ENCODE peak calls at places on chromosome 22, in ten cellular contexts. U is osteoblast; J is neural progenitor cell; Q is RWPE2; G is SJCRH30; H is CD4-positive, CD25-positive, alpha-beta regulatory T cell; E is fibroblast of lung; B is effector memory CD4-positive, alpha-beta T cell; Z is tibial nerve; N is heart right ventricle. M is an unnamed sample. For H3K4me1, the result is how much of the 10 kb centered on the place peaks cover.

GRCh38 chr22:27615408-27615807 is 186.1 kb downstream of the MN1 start:
- DNase-seq in U (no peak), J (no peak), Q (no peak), G (no peak), H (no peak), E (no peak), B (no peak), Z (no peak), N (no peak), M (no peak)

GRCh38 chr22:44752285-44753188 is at the start of gene ARHGAP8:
- DNase-seq in U (peak), J (peak), Q (no peak), G (no peak), H (no peak), E (no peak), B (no peak), Z (no peak), N (no peak), M (no peak)

GRCh38 chr22:43474161-43475101 is 62.6 kb downstream of the MPPED1 start:
- DNase-seq in U (no peak), J (no peak), Q (no peak), G (no peak), H (no peak), E (no peak), B (no peak), Z (no peak), N (no peak), M (no peak)

GRCh38 chr22:44597616-44598015 is 99.6 kb upstream of the RTL6 start:
- DNase-seq in U (peak), J (peak), Q (no peak), G (peak), H (no peak), E (no peak), B (no peak), Z (no peak), N (no peak), M (no peak)

GRCh38 chr22:25777870-25778269 is 35.9 kb downstream of the MYO18B start:
- DNase-seq in U (peak), J (peak), Q (no peak), G (peak), H (no peak), E (peak), B (no peak), Z (peak), N (no peak), M (no peak)

GRCh38 chr22:19644314-19645223 is 69.7 kb upstream of the SEPTIN5 start:
- DNase-seq in U (peak), J (no peak), Q (no peak), G (no peak), H (no peak), E (no peak), B (no peak), Z (no peak), N (no peak), M (no peak)

GRCh38 chr22:20520093-20520511 is 12.7 kb downstream of the MED15 start:
- DNase-seq in U (peak), J (no peak), Q (no peak), G (no peak), H (no peak), E (peak), B (no peak), Z (no peak), N (no peak), M (no peak)

GRCh38 chr22:48869788-48870187 is 957.9 kb downstream of the BRD1 start:
- DNase-seq in U (no peak), J (no peak), Q (no peak), G (no peak), H (no peak), E (no peak), B (no peak), Z (no peak), N (no peak), M (no peak)

GRCh38 chr22:26892401-26893033 is 235.1 kb downstream of the MIAT start:
- DNase-seq in U (no peak), J (no peak), Q (no peak), G (peak), H (no peak), E (peak), B (no peak), Z (no peak), N (no peak), M (no peak)

GRCh38 chr22:41517172-41518047 is 26.9 kb downstream of the POLR3H start:
- DNase-seq in U (peak), J (peak), Q (no peak), G (peak), H (no peak), E (no peak), B (peak), Z (peak), N (peak), M (no peak)

GRCh38 chr22:50528682-50529415 is 963 bp downstream of the TYMP start:
- DNase-seq in U (peak), J (no peak), Q (no peak), G (no peak), H (no peak), E (no peak), B (no peak), Z (no peak), N (no peak), M (no peak)

GRCh38 chr22:10781571-10782403 is 4746.2 kb upstream of the OR11H1 start:
- DNase-seq in U (no peak), J (no peak), Q (no peak), G (no peak), H (no peak), E (no peak), B (no peak), Z (no peak), N (no peak), M (no peak)

GRCh38 chr22:48579035-48579914 is 1248.4 kb downstream of the BRD1 start:
- DNase-seq in U (no peak), J (peak), Q (no peak), G (peak), H (no peak), E (peak), B (no peak), Z (no peak), N (no peak), M (no peak)

GRCh38 chr22:41557401-41558240 is 3.2 kb upstream of the CSDC2 start:
- DNase-seq in U (peak), J (no peak), Q (no peak), G (peak), H (no peak), E (peak), B (no peak), Z (peak), N (peak), M (no peak)

GRCh38 chr22:49075150-49075549 is 752.5 kb downstream of the BRD1 start:
- DNase-seq in U (no peak), J (no peak), Q (no peak), G (no peak), H (no peak), E (no peak), B (no peak), Z (no peak), N (no peak), M (no peak)

GRCh38 chr22:40808018-40808841 is 10.9 kb downstream of the SLC25A17 start:
- DNase-seq in U (peak), J (no peak), Q (no peak), G (no peak), H (no peak), E (no peak), B (no peak), Z (no peak), N (no peak), M (no peak)

GRCh38 chr22:18103527-18104269 is 6.9 kb upstream of the TUBA8 start:
- DNase-seq in U (no peak), J (no peak), Q (no peak), G (no peak), H (no peak), E (no peak), B (no peak), Z (no peak), N (no peak), M (no peak)

GRCh38 chr22:50218153-50218995 is 17.6 kb downstream of the SELENOO start:
- DNase-seq in U (no peak), J (no peak), Q (peak), G (no peak), H (no peak), E (no peak), B (no peak), Z (no peak), N (no peak), M (no peak)

GRCh38 chr22:50238755-50239154 is 6.1 kb downstream of the TUBGCP6 start:
- DNase-seq in U (no peak), J (no peak), Q (no peak), G (no peak), H (no peak), E (no peak), B (no peak), Z (no peak), N (no peak), M (no peak)

GRCh38 chr22:19825904-19826618 is 28.6 kb downstream of the GNB1L start:
- DNase-seq in U (peak), J (no peak), Q (no peak), G (no peak), H (no peak), E (no peak), B (no peak), Z (no peak), N (no peak), M (no peak)

GRCh38 chr22:49302530-49302929 is 525.1 kb downstream of the BRD1 start:
- DNase-seq in U (no peak), J (no peak), Q (no peak), G (no peak), H (no peak), E (no peak), B (no peak), Z (no peak), N (no peak), M (no peak)

DNA sequence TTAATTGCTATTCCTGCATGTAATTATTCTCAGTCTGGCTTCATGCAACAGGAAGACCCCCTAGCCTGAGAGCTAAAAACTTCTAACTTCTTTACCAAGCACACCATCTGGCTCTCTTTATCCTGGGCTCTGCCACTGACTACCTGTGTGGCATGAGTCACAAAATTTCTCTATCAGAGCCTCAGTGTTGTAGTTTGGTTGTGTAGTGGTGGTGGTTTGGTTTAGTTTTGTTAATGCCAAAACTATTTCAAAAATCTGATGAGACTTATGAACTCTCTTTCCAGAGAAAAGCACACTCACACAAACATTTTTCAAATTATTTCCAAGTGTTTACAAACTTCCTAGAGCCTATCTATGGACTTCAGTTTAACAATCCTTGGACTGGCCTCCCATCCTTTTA is 7.5 kb upstream of the IL17RA start:
- DNase-seq in U (peak), J (no peak), Q (no peak), G (no peak), H (no peak), E (peak), B (no peak), Z (no peak), N (no peak), M (no peak)
- H3K4me1 ChIP-seq in U (under half), J (under half), Q (under half), G (under half), H (under half), E (under half), B (under half), Z (under half), N (under half), M (under half)

GRCh38 chr22:29885610-29886009 is 2.6 kb downstream of the MTMR3 start:
- DNase-seq in U (no peak), J (no peak), Q (no peak), G (no peak), H (no peak), E (no peak), B (no peak), Z (no peak), N (no peak), M (no peak)

GRCh38 chr22:29887358-29887757 is 4.4 kb downstream of the MTMR3 start:
- DNase-seq in U (no peak), J (no peak), Q (no peak), G (no peak), H (no peak), E (no peak), B (no peak), Z (no peak), N (no peak), M (no peak)

GRCh38 chr22:29883045-29883830 is at the start of gene MTMR3:
- DNase-seq in U (peak), J (peak), Q (peak), G (peak), H (peak), E (peak), B (peak), Z (peak), N (peak), M (peak)

GRCh38 chr22:29883831-29884139 is 811 bp downstream of the MTMR3 start:
- DNase-seq in U (no peak), J (no peak), Q (no peak), G (no peak), H (no peak), E (no peak), B (no peak), Z (no peak), N (no peak), M (no peak)

GRCh38 chr22:29886601-29887000 is 3.6 kb downstream of the MTMR3 start:
- DNase-seq in U (no peak), J (no peak), Q (no peak), G (no peak), H (no peak), E (no peak), B (no peak), Z (no peak), N (no peak), M (no peak)
- H3K4me1 ChIP-seq in U (under half), J (under half), Q (under half), G (under half), H (under half), E (under half), B (under half), Z (under half), N (under half), M (under half)

DNA sequence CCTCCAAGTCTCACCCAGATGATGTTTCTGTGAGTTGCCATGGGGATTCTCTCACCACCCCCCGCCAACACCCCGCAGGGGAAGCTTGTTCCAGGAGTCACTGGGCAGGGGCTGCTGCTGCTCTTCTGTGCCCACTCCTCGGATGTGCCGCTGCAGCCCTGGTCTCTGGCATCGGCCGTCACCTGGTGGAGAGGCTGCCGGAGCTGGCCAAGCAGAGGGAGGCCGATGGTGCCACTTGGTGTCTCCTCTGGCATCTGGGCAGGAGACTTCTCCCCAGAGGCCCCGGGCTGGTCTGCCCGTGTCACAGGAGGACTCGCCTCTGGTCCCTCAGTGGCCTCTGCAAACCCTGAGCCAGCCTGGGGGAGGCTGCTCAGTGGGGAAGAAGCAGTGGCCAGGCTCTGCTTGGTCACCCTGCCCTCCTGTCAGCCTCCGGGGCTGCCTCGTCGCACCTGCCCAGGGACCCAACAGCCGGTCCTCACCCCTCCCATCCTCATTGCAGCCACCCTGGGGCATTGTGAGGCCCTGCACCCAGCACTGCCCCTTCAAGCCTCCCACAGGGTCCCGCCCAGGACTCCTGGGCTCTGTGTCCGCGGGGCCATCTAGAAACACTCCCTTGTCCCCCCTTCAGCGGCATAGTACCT is 420 bp upstream of the ADORA2A start:
- DNase-seq in U (peak), J (no peak), Q (no peak), G (no peak), H (no peak), E (no peak), B (no peak), Z (no peak), N (no peak), M (peak)
- H3K4me1 ChIP-seq in U (under half), J (under half), Q (under half), G (under half), H (half or more), E (under half), B (half or more), Z (under half), N (under half), M (half or more)

GRCh38 chr22:46735747-46736608 is 2.1 kb downstream of the CERK start:
- DNase-seq in U (peak), J (peak), Q (no peak), G (no peak), H (no peak), E (peak), B (no peak), Z (no peak), N (no peak), M (no peak)
- H3K4me1 ChIP-seq in U (under half), J (under half), Q (under half), G (under half), H (half or more), E (under half), B (half or more), Z (under half), N (half or more), M (half or more)

DNA sequence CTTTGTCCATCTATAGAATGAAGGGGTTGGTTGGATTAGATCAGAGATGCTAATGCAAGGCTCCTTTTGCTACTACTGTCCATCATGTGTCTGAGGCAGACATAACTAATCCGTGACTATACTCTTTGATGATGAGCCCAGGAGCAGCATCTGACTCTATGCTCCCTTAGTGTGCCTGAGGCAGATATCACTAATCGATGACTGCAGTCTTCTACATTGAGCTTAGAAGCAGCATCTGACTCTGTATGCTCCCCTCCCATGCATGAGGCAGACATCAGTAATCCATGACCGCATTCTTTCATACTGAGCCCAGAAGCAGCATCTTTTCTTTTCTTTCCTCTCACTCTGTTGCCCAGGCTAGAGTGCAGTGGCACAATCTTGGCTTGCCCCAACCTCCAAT is 4.2 kb downstream of the TCN2 start:
- DNase-seq in U (peak), J (no peak), Q (no peak), G (no peak), H (no peak), E (no peak), B (no peak), Z (no peak), N (no peak), M (no peak)
- H3K4me1 ChIP-seq in U (under half), J (under half), Q (under half), G (under half), H (under half), E (under half), B (under half), Z (under half), N (under half), M (under half)

GRCh38 chr22:38291201-38291777 is 18.5 kb upstream of the TMEM184B start:
- DNase-seq in U (peak), J (no peak), Q (no peak), G (no peak), H (no peak), E (no peak), B (no peak), Z (no peak), N (peak), M (no peak)
- H3K4me1 ChIP-seq in U (under half), J (under half), Q (under half), G (under half), H (under half), E (under half), B (under half), Z (under half), N (under half), M (under half)

GRCh38 chr22:22079404-22080148 is 97.0 kb upstream of the TOP3B start:
- DNase-seq in U (no peak), J (no peak), Q (no peak), G (no peak), H (no peak), E (no peak), B (no peak), Z (no peak), N (no peak), M (no peak)
- H3K4me1 ChIP-seq in U (under half), J (under half), Q (under half), G (under half), H (under half), E (under half), B (under half), Z (under half), N (under half), M (under half)

GRCh38 chr22:38233427-38233826 is 31.6 kb downstream of the MAFF start:
- DNase-seq in U (peak), J (no peak), Q (no peak), G (no peak), H (no peak), E (no peak), B (no peak), Z (no peak), N (no peak), M (no peak)

GRCh38 chr22:38228873-38229740 is 27.3 kb downstream of the MAFF start:
- DNase-seq in U (peak), J (no peak), Q (peak), G (peak), H (no peak), E (peak), B (no peak), Z (no peak), N (no peak), M (no peak)

GRCh38 chr22:38230108-38230825 is 28.5 kb downstream of the MAFF start:
- DNase-seq in U (peak), J (peak), Q (no peak), G (no peak), H (peak), E (no peak), B (no peak), Z (no peak), N (peak), M (peak)

GRCh38 chr22:38230916-38231315 is 29.1 kb downstream of the MAFF start:
- DNase-seq in U (peak), J (no peak), Q (no peak), G (no peak), H (no peak), E (no peak), B (no peak), Z (no peak), N (no peak), M (no peak)

DNA sequence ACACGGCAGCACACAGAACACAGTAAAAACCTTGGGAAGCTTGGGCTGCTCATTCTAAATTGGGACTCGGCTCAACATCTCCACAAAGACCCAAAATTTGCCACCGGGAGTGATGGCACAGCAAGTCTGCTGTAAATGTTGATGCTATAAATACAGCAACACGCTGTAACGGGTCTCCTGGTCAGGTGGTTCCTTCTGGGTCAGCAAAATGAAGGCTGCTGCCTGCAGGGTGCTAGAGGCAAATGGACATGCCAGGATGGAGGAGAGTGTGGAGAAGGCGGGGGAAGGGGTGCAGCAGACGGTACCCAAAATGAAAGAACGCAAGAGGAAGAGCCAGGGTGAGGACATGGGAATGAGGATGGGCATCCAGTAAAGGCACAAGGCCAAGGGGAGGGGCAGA is 30.4 kb downstream of the MAFF start:
- DNase-seq in U (peak), J (no peak), Q (no peak), G (no peak), H (no peak), E (no peak), B (no peak), Z (no peak), N (no peak), M (no peak)
- H3K4me1 ChIP-seq in U (under half), J (under half), Q (under half), G (under half), H (under half), E (under half), B (under half), Z (under half), N (under half), M (under half)

GRCh38 chr22:37639070-37639760 is at the start of gene SH3BP1:
- DNase-seq in U (peak), J (peak), Q (peak), G (peak), H (peak), E (peak), B (peak), Z (no peak), N (peak), M (peak)
- H3K4me1 ChIP-seq in U (under half), J (under half), Q (under half), G (under half), H (half or more), E (under half), B (half or more), Z (under half), N (under half), M (half or more)